ENCODE peak calls at places on chromosomes 2 and 18, in four cellular contexts. One of them, this sample, is unnamed.

GRCh38 chr18:64271264-64271663 is 122.4 kb upstream of the LINC00305 start:
- DNase-seq in heart left ventricle: no peak
- DNase-seq in psoas muscle: no peak
- DNase-seq in GM23248: no peak
- DNase-seq in this sample: no peak

GRCh38 chr2:48347712-48348111 is 182.2 kb upstream of the STON1 start:
- DNase-seq in heart left ventricle: no peak
- DNase-seq in psoas muscle: no peak
- DNase-seq in GM23248: peak
- DNase-seq in this sample: no peak

GRCh38 chr2:234102112-234102511 is 51.6 kb downstream of the SPP2 start:
- DNase-seq in heart left ventricle: no peak
- DNase-seq in psoas muscle: no peak
- DNase-seq in GM23248: no peak
- DNase-seq in this sample: no peak

GRCh38 chr2:142097711-142098110 is 33.1 kb downstream of the LRP1B start:
- DNase-seq in heart left ventricle: no peak
- DNase-seq in psoas muscle: no peak
- DNase-seq in GM23248: no peak
- DNase-seq in this sample: no peak

GRCh38 chr18:57811477-57812125 is 8.5 kb upstream of the ATP8B1 start:
- DNase-seq in heart left ventricle: no peak
- DNase-seq in psoas muscle: no peak
- DNase-seq in GM23248: no peak
- DNase-seq in this sample: no peak

GRCh38 chr18:35463050-35463449 is 34.7 kb downstream of the INO80C start:
- DNase-seq in heart left ventricle: peak
- DNase-seq in psoas muscle: no peak
- DNase-seq in GM23248: no peak
- DNase-seq in this sample: peak

GRCh38 chr2:231800493-231801091 is 14.3 kb downstream of the COPS7B start:
- DNase-seq in heart left ventricle: no peak
- DNase-seq in psoas muscle: peak
- DNase-seq in GM23248: peak
- DNase-seq in this sample: no peak

GRCh38 chr18:49444599-49444998 is 15.8 kb downstream of the DYM start:
- DNase-seq in heart left ventricle: no peak
- DNase-seq in psoas muscle: no peak
- DNase-seq in GM23248: peak
- DNase-seq in this sample: no peak

GRCh38 chr18:59717291-59717690 is 20.1 kb upstream of the CCBE1 start:
- DNase-seq in heart left ventricle: no peak
- DNase-seq in psoas muscle: no peak
- DNase-seq in GM23248: no peak
- DNase-seq in this sample: no peak

GRCh38 chr2:47311764-47312503 is 91.0 kb upstream of the MSH2 start:
- DNase-seq in heart left ventricle: no peak
- DNase-seq in psoas muscle: no peak
- DNase-seq in GM23248: no peak
- DNase-seq in this sample: no peak

GRCh38 chr2:90645-91312 is 44.5 kb upstream of the FAM110C start:
- DNase-seq in heart left ventricle: no peak
- DNase-seq in psoas muscle: no peak
- DNase-seq in GM23248: no peak
- DNase-seq in this sample: no peak

GRCh38 chr2:181058378-181059269 is 78.2 kb downstream of the UBE2E3 start:
- DNase-seq in heart left ventricle: no peak
- DNase-seq in psoas muscle: no peak
- DNase-seq in GM23248: peak
- DNase-seq in this sample: no peak

GRCh38 chr2:46647041-46647440 is 167.7 kb downstream of the TMEM247 start:
- DNase-seq in heart left ventricle: no peak
- DNase-seq in psoas muscle: no peak
- DNase-seq in GM23248: no peak
- DNase-seq in this sample: no peak

GRCh38 chr2:238287702-238288649 is at the start of gene PER2:
- DNase-seq in heart left ventricle: peak
- DNase-seq in psoas muscle: peak
- DNase-seq in GM23248: peak
- DNase-seq in this sample: peak

GRCh38 chr2:178810422-178810821 is 3.2 kb upstream of the TTN start:
- DNase-seq in heart left ventricle: no peak
- DNase-seq in psoas muscle: no peak
- DNase-seq in GM23248: no peak
- DNase-seq in this sample: no peak

GRCh38 chr2:39469807-39470206 is 32.7 kb upstream of the MAP4K3 start:
- DNase-seq in heart left ventricle: peak
- DNase-seq in psoas muscle: no peak
- DNase-seq in GM23248: peak
- DNase-seq in this sample: peak

GRCh38 chr2:3536682-3537632 is 17.6 kb upstream of the ADI1 start:
- DNase-seq in heart left ventricle: peak
- DNase-seq in psoas muscle: peak
- DNase-seq in GM23248: peak
- DNase-seq in this sample: peak
- H3K4me3 ChIP-seq in heart left ventricle: peak
- H3K4me3 ChIP-seq in psoas muscle: peak
- H3K4me3 ChIP-seq in GM23248: peak
- H3K4me3 ChIP-seq in this sample: peak

GRCh38 chr2:197673606-197674005 is 1.8 kb downstream of the RFTN2 start:
- DNase-seq in heart left ventricle: no peak
- DNase-seq in psoas muscle: no peak
- DNase-seq in GM23248: peak
- DNase-seq in this sample: no peak
- H3K4me3 ChIP-seq in heart left ventricle: no peak
- H3K4me3 ChIP-seq in psoas muscle: peak
- H3K4me3 ChIP-seq in GM23248: peak
- H3K4me3 ChIP-seq in this sample: no peak

DNA sequence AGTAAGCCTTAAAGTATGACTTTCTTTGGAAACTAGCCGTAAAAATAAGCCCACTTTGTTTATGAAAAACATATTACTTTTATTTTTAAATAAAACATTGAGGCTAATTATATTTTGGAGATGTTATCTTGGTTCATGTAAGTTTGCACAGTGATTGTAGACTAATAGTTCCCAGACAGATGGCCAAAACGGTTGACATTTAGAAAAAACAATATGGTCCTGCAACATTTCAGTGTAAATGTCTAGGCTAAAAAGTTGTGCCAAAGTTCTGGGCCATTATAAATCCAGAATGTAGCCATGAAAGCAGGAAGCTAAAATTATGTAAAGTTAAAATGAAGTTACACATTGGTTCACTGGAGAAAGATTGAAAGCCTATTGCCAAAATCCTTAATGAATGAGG is 43.6 kb downstream of the SLC5A7 start:
- DNase-seq in heart left ventricle: no peak
- DNase-seq in psoas muscle: no peak
- DNase-seq in GM23248: no peak
- DNase-seq in this sample: no peak
- H3K4me3 ChIP-seq in heart left ventricle: no peak
- H3K4me3 ChIP-seq in psoas muscle: no peak
- H3K4me3 ChIP-seq in GM23248: no peak
- H3K4me3 ChIP-seq in this sample: no peak

GRCh38 chr18:23313379-23313778 is 139.7 kb upstream of the RIOK3 start:
- DNase-seq in heart left ventricle: no peak
- DNase-seq in psoas muscle: no peak
- DNase-seq in GM23248: no peak
- DNase-seq in this sample: no peak

GRCh38 chr18:23314672-23315071 is 138.4 kb upstream of the RIOK3 start:
- DNase-seq in heart left ventricle: no peak
- DNase-seq in psoas muscle: no peak
- DNase-seq in GM23248: no peak
- DNase-seq in this sample: no peak

GRCh38 chr18:23307567-23308295 is 145.4 kb upstream of the RIOK3 start:
- DNase-seq in heart left ventricle: no peak
- DNase-seq in psoas muscle: no peak
- DNase-seq in GM23248: peak
- DNase-seq in this sample: no peak

GRCh38 chr18:23306842-23307241 is 146.2 kb upstream of the RIOK3 start:
- DNase-seq in heart left ventricle: no peak
- DNase-seq in psoas muscle: no peak
- DNase-seq in GM23248: no peak
- DNase-seq in this sample: no peak

GRCh38 chr18:23311346-23312103 is 141.6 kb upstream of the RIOK3 start:
- DNase-seq in heart left ventricle: peak
- DNase-seq in psoas muscle: peak
- DNase-seq in GM23248: peak
- DNase-seq in this sample: peak
- H3K4me3 ChIP-seq in heart left ventricle: no peak
- H3K4me3 ChIP-seq in psoas muscle: no peak
- H3K4me3 ChIP-seq in GM23248: no peak
- H3K4me3 ChIP-seq in this sample: no peak

DNA sequence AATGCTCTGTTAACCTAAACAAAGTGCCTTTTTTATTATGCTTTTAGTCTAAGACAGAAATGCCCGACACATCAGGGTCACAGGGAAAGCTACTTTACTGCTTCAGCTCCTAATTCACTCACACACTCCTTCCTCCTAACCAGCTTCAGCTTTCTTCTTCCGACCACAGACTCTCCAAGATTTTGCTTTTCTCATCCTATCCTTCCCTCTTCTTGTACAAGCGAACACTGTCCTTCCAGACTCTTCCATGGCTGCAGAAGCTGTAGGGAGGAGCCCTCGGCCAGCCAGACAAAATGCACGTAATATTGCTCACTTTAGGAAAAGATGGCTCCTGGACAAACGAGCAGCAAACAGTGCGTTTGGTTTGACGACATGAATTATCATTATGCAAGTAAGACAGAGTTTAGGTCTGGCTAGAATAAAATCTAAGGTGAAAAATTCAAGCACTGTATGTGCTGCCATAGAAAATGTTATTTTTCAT is 47.5 kb upstream of the HNRNPA3 start:
- DNase-seq in heart left ventricle: peak
- DNase-seq in psoas muscle: peak
- DNase-seq in GM23248: peak
- DNase-seq in this sample: peak
- H3K4me3 ChIP-seq in heart left ventricle: peak
- H3K4me3 ChIP-seq in psoas muscle: peak
- H3K4me3 ChIP-seq in GM23248: peak
- H3K4me3 ChIP-seq in this sample: peak

DNA sequence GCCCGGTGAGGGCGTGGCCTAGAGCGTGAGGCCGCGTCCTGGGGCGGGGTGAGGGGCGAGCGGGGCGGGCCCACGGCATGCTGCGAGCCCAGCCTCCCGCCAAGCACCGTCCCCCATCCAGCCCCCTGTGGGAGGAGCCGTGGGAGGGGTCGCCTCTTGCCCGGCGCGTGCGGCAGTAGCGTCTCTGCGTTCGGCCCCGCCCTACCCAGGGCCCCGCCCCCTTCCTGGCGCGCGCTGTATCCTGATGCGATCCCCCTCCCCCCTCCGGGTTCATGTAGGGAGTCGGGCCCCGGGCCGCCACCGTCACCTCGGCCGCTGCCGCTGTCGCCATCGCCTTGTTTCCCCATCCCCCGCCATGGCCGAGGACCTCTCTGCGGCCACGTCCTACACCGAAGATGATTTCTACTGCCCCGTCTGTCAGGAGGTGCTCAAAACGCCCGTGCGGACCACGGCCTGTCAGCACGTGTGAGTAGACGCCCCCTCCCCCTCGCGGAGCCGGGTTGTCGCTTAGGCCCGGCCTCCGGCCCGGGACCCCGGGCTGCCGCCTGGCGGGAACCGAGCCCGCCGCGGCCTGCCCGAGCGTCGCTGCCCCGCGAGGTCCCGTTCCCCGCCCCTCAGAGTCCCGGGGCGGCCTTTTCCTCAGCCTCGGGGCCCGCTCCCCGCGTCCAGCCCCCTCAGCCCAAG is 890 bp downstream of the RNF138 start:
- DNase-seq in heart left ventricle: peak
- DNase-seq in psoas muscle: peak
- DNase-seq in GM23248: peak
- DNase-seq in this sample: peak
- H3K4me3 ChIP-seq in heart left ventricle: peak
- H3K4me3 ChIP-seq in psoas muscle: peak
- H3K4me3 ChIP-seq in GM23248: peak
- H3K4me3 ChIP-seq in this sample: peak

DNA sequence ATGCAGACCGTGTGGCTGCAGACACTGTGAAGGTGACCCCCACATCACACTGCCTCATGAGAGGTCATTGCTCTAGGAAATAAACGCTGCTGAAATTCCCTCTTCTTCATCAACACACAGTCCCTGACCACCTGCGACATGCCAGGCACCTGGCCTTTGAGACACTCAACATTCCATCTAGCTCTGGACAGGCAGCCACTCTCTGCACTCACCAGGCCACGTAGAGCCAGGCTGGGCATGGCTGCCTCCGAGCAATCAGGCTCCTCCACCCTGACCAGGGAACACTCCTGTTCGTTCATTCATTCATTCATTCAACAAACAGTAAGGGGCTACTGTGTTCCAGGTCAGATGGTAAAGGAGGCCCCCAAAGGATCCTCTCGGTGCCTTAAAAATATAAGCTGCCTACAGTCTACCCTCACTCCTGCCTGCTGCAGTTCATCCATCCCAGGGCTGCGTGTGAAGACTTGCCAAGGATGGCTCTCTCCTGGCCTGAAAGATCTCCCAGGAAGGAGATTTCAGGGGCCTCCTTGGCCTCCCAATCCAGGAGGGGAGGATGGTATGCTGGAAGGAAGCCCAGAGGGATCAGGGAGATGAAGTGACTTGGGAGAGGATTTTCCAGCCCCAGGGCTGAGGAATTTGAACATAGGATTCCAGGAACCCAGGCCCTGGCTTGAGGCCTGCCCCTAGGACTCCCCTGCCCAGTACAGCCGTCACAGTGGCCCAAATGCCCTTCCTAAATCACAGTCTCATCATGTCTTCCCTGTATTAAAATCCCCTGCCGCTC is 66.7 kb downstream of the TNS1 start:
- DNase-seq in heart left ventricle: peak
- DNase-seq in psoas muscle: peak
- DNase-seq in GM23248: peak
- DNase-seq in this sample: peak
- H3K4me3 ChIP-seq in heart left ventricle: no peak
- H3K4me3 ChIP-seq in psoas muscle: peak
- H3K4me3 ChIP-seq in GM23248: no peak
- H3K4me3 ChIP-seq in this sample: no peak

This sample was measured in MG63.